ENCODE peak calls at places on chromosomes 2 and 18, in four cellular contexts. V, X, Q and N are unnamed samples.

GRCh38 chr2:239276813-239277193 is 124.0 kb downstream of the HDAC4 start:
- DNase-seq in V (no peak), X (no peak), Q (no peak), N (no peak)

GRCh38 chr2:102708847-102709559 is 52.8 kb upstream of the TMEM182 start:
- DNase-seq in V (no peak), Q (no peak), X (no peak), N (no peak)

GRCh38 chr18:45059695-45060094 is 379.0 kb downstream of the SETBP1 start:
- DNase-seq in Q (peak; percentile 24), X (no peak), V (no peak), N (no peak)

GRCh38 chr2:239285071-239285931 is 115.5 kb downstream of the HDAC4 start:
- DNase-seq in X (no peak), Q (no peak), V (no peak), N (no peak)

GRCh38 chr18:76144844-76145243 is 350.2 kb downstream of the ZNF516 start:
- DNase-seq in Q (no peak), X (no peak), V (no peak), N (no peak)

GRCh38 chr18:50724631-50725235 is 95.1 kb downstream of the MRO start:
- DNase-seq in X (no peak), V (no peak), Q (no peak), N (no peak)

GRCh38 chr2:166463640-166464039 is 30.4 kb downstream of the SCN7A start:
- DNase-seq in V (no peak), X (no peak), Q (no peak), N (no peak)

GRCh38 chr2:46179037-46179621 is 118.1 kb upstream of the EPAS1 start:
- DNase-seq in V (peak; percentile 45), X (peak; percentile 32), Q (peak; percentile 87), N (peak; percentile 56)

GRCh38 chr2:28664120-28664842 is 87.3 kb upstream of the PPP1CB start:
- DNase-seq in Q (no peak), V (no peak), X (no peak), N (no peak)

GRCh38 chr2:166573393-166573792 is 79.3 kb upstream of the SCN7A start:
- DNase-seq in X (no peak), Q (peak; percentile 4), V (no peak), N (no peak)

GRCh38 chr2:216345846-216346245 is 26.4 kb downstream of the MARCHF4 start:
- DNase-seq in X (no peak), Q (no peak), V (no peak), N (no peak)

GRCh38 chr18:11676867-11677266 is 12.2 kb upstream of the GNAL start:
- DNase-seq in Q (no peak), X (no peak), V (no peak), N (no peak)

GRCh38 chr18:63470751-63471150 is 6.0 kb upstream of the SERPINB5 start:
- DNase-seq in V (no peak), Q (no peak), X (no peak), N (no peak)

GRCh38 chr2:174158003-174158402 is 90.3 kb downstream of the OLA1 start:
- DNase-seq in X (no peak), V (no peak), Q (no peak), N (no peak)

GRCh38 chr2:240506406-240507059 is 51.3 kb downstream of the ANKMY1 start:
- DNase-seq in X (no peak), Q (no peak), V (no peak), N (no peak)

GRCh38 chr2:39705638-39706037 is 39.9 kb downstream of the TMEM178A start:
- DNase-seq in X (no peak), V (no peak), Q (no peak), N (no peak)

GRCh38 chr2:64137567-64137966 is 6.7 kb downstream of the PELI1 start:
- DNase-seq in Q (no peak), V (no peak), X (no peak), N (no peak)

GRCh38 chr18:27057459-27058302 is 127.4 kb downstream of the CHST9 start:
- DNase-seq in Q (no peak), X (no peak), V (no peak), N (no peak)

GRCh38 chr2:7670905-7671304 is 753.7 kb downstream of the RNF144A start:
- DNase-seq in X (no peak), Q (no peak), V (no peak), N (no peak)
- TF ChIP-seq CTCF in X (no peak), Q (no peak), V (no peak), N (no peak)

GRCh38 chr2:219452361-219453317 is 18.0 kb downstream of the SPEG start:
- DNase-seq in X (no peak), V (no peak), Q (peak; percentile 85), N (no peak)
- H3K27ac ChIP-seq in X (no peak overlapping the region), V (no peak overlapping the region), Q (peak overlapping the region; percentile 99), N (no peak overlapping the region)

GRCh38 chr2:113173563-113174368 is at the start of gene PSD4:
- DNase-seq in V (peak; percentile 73), X (peak; percentile 70), Q (no peak), N (peak; percentile 84)
- TF ChIP-seq CTCF in V (no peak), X (no peak), Q (no peak), N (no peak)

GRCh38 chr2:177625744-177626655 is 233.4 kb downstream of the AGPS start:
- DNase-seq in V (no peak), Q (no peak), X (no peak), N (no peak)
- H3K27ac ChIP-seq in V (no peak overlapping the region), Q (no peak overlapping the region), X (no peak overlapping the region), N (no peak overlapping the region)

GRCh38 chr2:75155115-75155514 is 44.2 kb downstream of the TACR1 start:
- DNase-seq in V (no peak), Q (no peak), X (no peak), N (no peak)

GRCh38 chr2:75153221-75153620 is 46.1 kb downstream of the TACR1 start:
- DNase-seq in X (no peak), V (no peak), Q (no peak), N (no peak)

GRCh38 chr2:75162897-75163296 is 36.4 kb downstream of the TACR1 start:
- DNase-seq in X (no peak), V (no peak), Q (no peak), N (no peak)

GRCh38 chr2:75157435-75157834 is 41.9 kb downstream of the TACR1 start:
- DNase-seq in X (no peak), V (no peak), Q (no peak), N (no peak)
- TF ChIP-seq CTCF in X (no peak), V (no peak), Q (peak; percentile 21), N (no peak)

GRCh38 chr2:191840916-191841315 is 6.0 kb downstream of the CAVIN2 start:
- DNase-seq in Q (no peak), V (no peak), X (no peak), N (no peak)

GRCh38 chr2:191836471-191836852 is 10.4 kb downstream of the CAVIN2 start:
- DNase-seq in X (no peak), V (no peak), Q (no peak), N (no peak)

GRCh38 chr2:191838526-191838925 is 8.4 kb downstream of the CAVIN2 start:
- DNase-seq in V (no peak), X (no peak), Q (no peak), N (no peak)

GRCh38 chr2:191836853-191837769 is 9.8 kb downstream of the CAVIN2 start:
- DNase-seq in Q (no peak), X (no peak), V (no peak), N (no peak)

DNA sequence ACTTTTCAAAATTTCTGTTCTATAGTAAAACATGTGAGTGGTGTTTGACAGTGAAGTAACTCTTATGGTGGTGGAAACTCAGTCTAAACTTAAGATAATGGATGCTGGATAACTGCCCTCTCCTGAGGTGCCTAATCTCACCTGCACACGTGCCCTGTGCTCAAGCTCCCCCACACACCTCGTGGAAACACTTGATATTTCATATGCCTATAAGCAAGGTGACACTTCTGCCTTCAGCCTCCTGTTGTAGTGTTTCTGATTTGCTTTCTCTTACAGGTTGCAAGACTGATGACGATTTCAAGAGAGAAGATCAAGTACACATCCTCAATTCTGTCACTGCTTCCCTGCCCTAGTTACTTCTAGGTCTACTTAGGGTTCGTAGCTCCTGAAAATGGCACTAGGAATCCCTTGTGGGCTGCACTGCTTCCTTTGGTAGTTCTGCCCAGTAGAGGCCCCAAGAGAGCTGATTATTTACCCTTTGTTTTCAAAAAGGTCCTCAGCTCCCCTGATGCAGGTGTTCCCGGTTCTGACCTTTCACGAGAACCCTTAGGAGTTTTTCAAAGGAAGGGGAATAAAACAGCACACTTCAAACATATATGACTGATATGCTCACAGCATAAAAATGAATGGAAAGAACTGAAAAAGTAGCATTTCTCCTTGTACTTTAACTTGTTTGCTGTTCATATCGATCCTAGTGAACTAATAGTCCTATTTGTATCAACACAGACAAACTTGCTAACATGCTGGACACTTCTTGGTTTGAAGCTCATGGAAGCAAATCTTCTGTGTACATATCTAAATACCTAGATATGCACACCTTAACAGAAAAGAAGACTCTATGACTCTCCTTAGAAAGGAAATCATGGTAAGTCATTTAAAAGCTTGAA is 6.7 kb downstream of the CAVIN2 start:
- DNase-seq in V (no peak), X (no peak), Q (no peak), N (no peak)
- H3K27ac ChIP-seq in V (no peak overlapping the region), X (no peak overlapping the region), Q (no peak overlapping the region), N (no peak overlapping the region)

GRCh38 chr18:52345428-52345827 is 5.4 kb downstream of the DCC start:
- DNase-seq in Q (no peak), X (no peak), V (no peak), N (no peak)

GRCh38 chr18:52352920-52353319 is 12.9 kb downstream of the DCC start:
- DNase-seq in X (no peak), V (no peak), Q (no peak), N (no peak)

GRCh38 chr18:52343731-52344340 is 3.8 kb downstream of the DCC start:
- DNase-seq in V (no peak), X (no peak), Q (no peak), N (no peak)

GRCh38 chr18:52343138-52343537 is 3.1 kb downstream of the DCC start:
- DNase-seq in Q (no peak), V (no peak), X (no peak), N (no peak)

DNA sequence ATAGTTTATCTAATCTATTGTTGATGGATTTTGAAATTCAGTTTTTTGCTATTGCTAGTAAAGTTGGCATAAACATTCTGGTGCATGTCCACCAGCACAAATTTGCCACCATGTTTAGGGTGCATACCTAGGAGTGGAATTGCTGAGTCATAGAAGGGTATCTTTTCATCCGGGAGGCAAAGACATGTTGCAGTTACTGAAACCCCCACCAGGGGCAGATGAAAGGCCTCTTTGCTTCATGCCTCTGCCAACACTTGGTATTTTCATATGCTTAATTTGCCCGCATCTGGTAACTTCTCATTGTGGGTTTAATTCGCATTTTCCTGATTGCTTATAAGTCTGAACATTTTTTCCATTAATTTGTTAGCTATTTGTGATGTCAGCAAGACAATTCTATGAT is 8.2 kb downstream of the DCC start:
- DNase-seq in X (no peak), V (no peak), Q (no peak), N (no peak)
- TF ChIP-seq CTCF in X (no peak), V (no peak), Q (peak; percentile 40), N (no peak)